ENCODE peak calls at places on chromosomes 6 and 20, in seven cellular contexts. J, C, U, V, E, B and K are unnamed samples.

GRCh38 chr20:58184984-58185383 is 43.5 kb downstream of the ANKRD60 start:
- DNase-seq in C (no peak), E (no peak), V (no peak), J (no peak), U (no peak), B (no peak), K (no peak)

GRCh38 chr6:31216208-31216898 is 45.9 kb upstream of the POU5F1 start:
- DNase-seq in J (no peak), E (no peak), B (no peak), U (no peak), V (no peak), C (no peak), K (no peak)

GRCh38 chr6:137309078-137309762 is 90.0 kb upstream of the IFNGR1 start:
- DNase-seq in E (no peak), J (peak), U (peak), C (peak), B (no peak), V (peak), K (peak)

GRCh38 chr6:169167581-169168301 is 85.9 kb downstream of the THBS2 start:
- DNase-seq in J (peak), E (no peak), V (no peak), B (no peak), U (no peak), C (no peak), K (peak)

GRCh38 chr6:165837948-165838745 is 175.1 kb upstream of the PDE10A start:
- DNase-seq in E (no peak), U (no peak), C (no peak), B (no peak), V (no peak), J (no peak), K (no peak)

GRCh38 chr6:97849390-97849789 is 566.4 kb upstream of the MMS22L start:
- DNase-seq in B (no peak), C (no peak), U (no peak), J (no peak), V (no peak), E (no peak), K (no peak)

GRCh38 chr20:10185741-10186558 is 32.7 kb upstream of the SNAP25 start:
- DNase-seq in B (no peak), J (peak), U (peak), V (peak), C (no peak), E (no peak), K (no peak)

GRCh38 chr6:17098538-17098937 is 3.3 kb upstream of the STMND1 start:
- DNase-seq in C (no peak), U (no peak), B (no peak), V (peak), E (no peak), J (peak), K (no peak)

GRCh38 chr20:57450419-57450818 is 59.2 kb downstream of the RBM38 start:
- DNase-seq in V (peak), U (no peak), E (peak), C (no peak), B (peak), J (no peak), K (no peak)

GRCh38 chr20:10357974-10358373 is 76.0 kb downstream of the MKKS start:
- DNase-seq in B (no peak), E (no peak), V (no peak), J (no peak), U (peak), C (no peak), K (no peak)

GRCh38 chr6:71419217-71419953 is 130.8 kb downstream of the OGFRL1 start:
- DNase-seq in V (peak), C (no peak), E (no peak), U (no peak), B (no peak), J (no peak), K (no peak)

GRCh38 chr6:3311798-3312197 is 53.1 kb downstream of the PSMG4 start:
- DNase-seq in E (no peak), V (no peak), J (no peak), C (no peak), B (peak), U (no peak), K (no peak)

GRCh38 chr6:115634899-115635298 is 425.8 kb downstream of the FRK start:
- DNase-seq in B (no peak), E (no peak), U (no peak), C (no peak), V (no peak), J (no peak), K (no peak)

GRCh38 chr6:135012764-135013163 is 41.9 kb downstream of the HBS1L start:
- DNase-seq in U (no peak), B (no peak), C (no peak), V (no peak), J (no peak), E (no peak), K (no peak)

GRCh38 chr6:106534564-106534982 is 94.7 kb downstream of the RTN4IP1 start:
- DNase-seq in V (no peak), E (peak), U (no peak), J (no peak), C (no peak), B (no peak), K (no peak)

GRCh38 chr6:1697688-1698351 is 88.1 kb downstream of the FOXC1 start:
- DNase-seq in J (no peak), E (no peak), C (no peak), B (no peak), U (no peak), V (no peak), K (no peak)

GRCh38 chr6:36780517-36781210 is 58.6 kb downstream of the CPNE5 start:
- DNase-seq in U (no peak), C (no peak), J (no peak), B (no peak), E (no peak), V (no peak), K (no peak)

GRCh38 chr6:87094576-87094975 is 330 bp downstream of the CGA start:
- DNase-seq in J (no peak), V (no peak), C (no peak), U (no peak), E (no peak), B (no peak), K (no peak)

GRCh38 chr20:4244700-4245485 is 229.5 kb upstream of the RNF24 start:
- DNase-seq in V (no peak), J (no peak), B (no peak), E (no peak), C (no peak), U (peak), K (no peak)

GRCh38 chr20:5935384-5935783 is 14.9 kb downstream of the TRMT6 start:
- DNase-seq in V (no peak), U (no peak), C (no peak), E (no peak), B (no peak), J (no peak), K (no peak)

GRCh38 chr6:138477913-138478539 is 21.3 kb downstream of the NHSL1 start:
- DNase-seq in E (no peak), C (no peak), U (no peak), V (peak), B (no peak), J (no peak), K (no peak)

GRCh38 chr20:59708326-59708725 is 104.0 kb downstream of the PHACTR3 start:
- DNase-seq in E (no peak), B (no peak), J (no peak), U (no peak), V (no peak), C (no peak), K (no peak)

GRCh38 chr6:40953486-40953885 is 85.5 kb downstream of the UNC5CL start:
- DNase-seq in B (no peak), E (no peak), J (no peak), V (no peak), U (no peak), C (peak), K (no peak)

GRCh38 chr6:37319156-37319555 is 34.6 kb upstream of the RNF8 start:
- DNase-seq in C (no peak), U (no peak), J (no peak), B (no peak), E (no peak), V (no peak), K (no peak)

GRCh38 chr6:6806793-6807518 is 218.4 kb downstream of the LY86 start:
- DNase-seq in E (no peak), C (no peak), B (peak), V (peak), J (no peak), U (no peak), K (no peak)

GRCh38 chr20:31560094-31560899 is 44.8 kb upstream of the ID1 start:
- DNase-seq in J (peak), C (no peak), V (peak), U (peak), E (peak), B (peak), K (peak)

GRCh38 chr6:145087034-145087433 is 648.3 kb downstream of the EPM2A start:
- DNase-seq in U (no peak), V (no peak), E (no peak), J (no peak), C (no peak), B (no peak), K (no peak)

GRCh38 chr20:35144694-35145093 is 2.4 kb downstream of the EDEM2 start:
- DNase-seq in E (peak), U (no peak), C (no peak), B (no peak), J (no peak), V (no peak), K (no peak)

GRCh38 chr6:137265574-137265973 is 46.4 kb upstream of the IFNGR1 start:
- DNase-seq in B (no peak), J (no peak), C (no peak), U (no peak), E (no peak), V (no peak), K (no peak)

GRCh38 chr6:90496191-90496590 is 90.7 kb downstream of the MAP3K7 start:
- DNase-seq in U (no peak), C (no peak), V (no peak), J (no peak), E (no peak), B (no peak), K (no peak)

GRCh38 chr6:150346346-150346745 is 22.5 kb upstream of the IYD start:
- DNase-seq in J (peak), B (no peak), V (peak), E (no peak), C (no peak), U (no peak), K (no peak)

GRCh38 chr6:400815-401214 is 9.3 kb downstream of the IRF4 start:
- DNase-seq in J (no peak), U (no peak), V (no peak), E (no peak), C (no peak), B (no peak), K (no peak)

GRCh38 chr6:132322398-132322797 is 78.9 kb downstream of the MOXD1 start:
- DNase-seq in U (no peak), B (no peak), E (no peak), V (no peak), J (no peak), C (no peak), K (no peak)

GRCh38 chr20:38723069-38723981 is 961 bp upstream of the SLC32A1 start:
- DNase-seq in U (no peak), B (no peak), C (no peak), E (peak), J (no peak), V (no peak), K (no peak)

GRCh38 chr6:38503940-38504682 is 135.6 kb downstream of the BTBD9 start:
- DNase-seq in U (no peak), B (no peak), J (no peak), C (no peak), E (no peak), V (no peak), K (no peak)

GRCh38 chr6:2818593-2818992 is 23.1 kb downstream of the SERPINB1 start:
- DNase-seq in U (no peak), V (peak), C (no peak), B (no peak), J (no peak), E (no peak), K (no peak)

GRCh38 chr20:40233401-40233800 is 455.6 kb downstream of the MAFB start:
- DNase-seq in B (no peak), E (no peak), C (no peak), U (no peak), J (no peak), V (no peak), K (no peak)

GRCh38 chr6:66930559-66931290 is 1223.7 kb upstream of the EYS start:
- DNase-seq in J (peak), B (no peak), U (no peak), V (peak), E (no peak), C (no peak), K (no peak)

GRCh38 chr6:158019416-158019815 is 37.8 kb downstream of the SYNJ2 start:
- DNase-seq in E (no peak), B (no peak), C (no peak), V (no peak), U (no peak), J (no peak), K (no peak)
- TF ChIP-seq CTCF in E (no peak), B (no peak), C (no peak), V (no peak), U (no peak), J (no peak), K (no peak)

GRCh38 chr6:48630511-48630910 is 519.5 kb upstream of the PTCHD4 start:
- DNase-seq in J (no peak), V (no peak), C (no peak), B (no peak), U (no peak), E (no peak), K (no peak)

GRCh38 chr6:48628316-48628715 is 517.3 kb upstream of the PTCHD4 start:
- DNase-seq in E (no peak), U (no peak), B (no peak), J (no peak), C (no peak), V (no peak), K (no peak)

GRCh38 chr6:48626421-48626820 is 515.4 kb upstream of the PTCHD4 start:
- DNase-seq in U (no peak), B (no peak), J (no peak), V (no peak), E (no peak), C (no peak), K (no peak)

GRCh38 chr6:48624631-48625030 is 513.6 kb upstream of the PTCHD4 start:
- DNase-seq in C (no peak), B (no peak), U (no peak), J (no peak), E (no peak), V (no peak), K (no peak)
- TF ChIP-seq CTCF in C (no peak), B (no peak), U (no peak), J (no peak), E (no peak), V (no peak), K (no peak)

GRCh38 chr20:19564261-19564660 is 193.8 kb upstream of the RIN2 start:
- DNase-seq in J (no peak), V (no peak), C (no peak), E (no peak), U (no peak), B (no peak), K (no peak)
- TF ChIP-seq CTCF in J (no peak), V (no peak), C (no peak), E (no peak), U (no peak), B (no peak), K (no peak)

GRCh38 chr20:2207770-2208097 is 88.1 kb upstream of the TGM3 start:
- DNase-seq in V (no peak), J (no peak), E (no peak), U (no peak), B (no peak), C (no peak), K (no peak)
- TF ChIP-seq CTCF in V (peak), J (no peak), E (no peak), U (peak), B (no peak), C (no peak), K (no peak)

GRCh38 chr6:161100072-161100471 is 108.5 kb downstream of the MAP3K4 start:
- DNase-seq in V (no peak), C (no peak), J (no peak), U (no peak), E (no peak), B (no peak), K (no peak)
- TF ChIP-seq CTCF in V (no peak), C (no peak), J (no peak), U (no peak), E (no peak), B (peak), K (no peak)